ENCODE peak calls at places on chromosomes 3 and 15, in six cellular contexts. N is heart left ventricle; R is left ventricle myocardium inferior; K is mesendoderm; I is pancreas; J is naive thymus-derived CD4-positive, alpha-beta T cell. F is an unnamed sample. For H3K36me3, the result is how much of the 10 kb centered on the place peaks cover.

GRCh38 chr15:59611277-59612260 is at the start of gene GCNT3:
- DNase-seq in R (no peak), J (no peak), K (peak), I (peak), N (no peak), F (no peak)

GRCh38 chr3:174776123-174776522 is 83.0 kb upstream of the NAALADL2 start:
- DNase-seq in K (no peak), N (no peak), I (no peak), R (no peak), J (no peak), F (no peak)

GRCh38 chr3:70824785-70825184 is 512.3 kb upstream of the MDFIC2 start:
- DNase-seq in K (no peak), J (no peak), N (no peak), R (no peak), I (no peak), F (no peak)

GRCh38 chr3:76941376-76941775 is 98.5 kb upstream of the ROBO2 start:
- DNase-seq in R (no peak), K (no peak), I (no peak), J (no peak), N (no peak), F (no peak)

GRCh38 chr3:101200461-101200860 is 119.9 kb downstream of the IMPG2 start:
- DNase-seq in K (peak), I (no peak), J (no peak), N (no peak), R (no peak), F (no peak)

GRCh38 chr15:69973102-69973714 is 124.5 kb downstream of the TLE3 start:
- DNase-seq in I (no peak), K (peak), R (no peak), J (peak), N (no peak), F (no peak)

GRCh38 chr15:70033529-70034140 is 64.1 kb downstream of the TLE3 start:
- DNase-seq in I (no peak), J (no peak), R (no peak), N (no peak), K (no peak), F (no peak)

GRCh38 chr3:98793971-98794370 is 30.8 kb downstream of the ST3GAL6 start:
- DNase-seq in J (no peak), K (no peak), N (no peak), I (no peak), R (no peak), F (no peak)

GRCh38 chr15:69853572-69853971 is 244.1 kb downstream of the TLE3 start:
- DNase-seq in I (no peak), K (peak), N (no peak), J (no peak), R (no peak), F (no peak)

GRCh38 chr3:129688310-129688895 is 81.9 kb upstream of the PLXND1 start:
- DNase-seq in N (peak), I (peak), R (peak), K (peak), J (no peak), F (no peak)

GRCh38 chr3:157533298-157533870 is 30.2 kb upstream of the VEPH1 start:
- DNase-seq in K (no peak), N (no peak), J (no peak), R (no peak), I (no peak), F (no peak)

GRCh38 chr15:84836859-84837258 is 19.7 kb downstream of the ALPK3 start:
- DNase-seq in R (no peak), N (no peak), K (no peak), J (no peak), I (no peak), F (no peak)
- H3K36me3 ChIP-seq in R (under half), N (under half), K (under half), J (under half), I (under half), F (under half)

GRCh38 chr3:184169896-184170875 is 4.5 kb upstream of the AP2M1 start:
- DNase-seq in J (no peak), K (no peak), R (no peak), I (no peak), N (no peak), F (no peak)

GRCh38 chr3:184166671-184167070 is 8.0 kb upstream of the AP2M1 start:
- DNase-seq in N (no peak), K (no peak), R (no peak), I (no peak), J (no peak), F (no peak)

GRCh38 chr3:184165548-184165947 is 9.1 kb upstream of the AP2M1 start:
- DNase-seq in R (no peak), J (no peak), N (no peak), K (no peak), I (no peak), F (no peak)

GRCh38 chr3:184167786-184168185 is 6.9 kb upstream of the AP2M1 start:
- DNase-seq in R (no peak), I (no peak), N (no peak), J (no peak), K (no peak), F (no peak)

GRCh38 chr3:184168363-184169120 is 6.1 kb upstream of the AP2M1 start:
- DNase-seq in R (no peak), N (no peak), I (no peak), K (no peak), J (no peak), F (no peak)
- H3K36me3 ChIP-seq in R (half or more), N (half or more), I (under half), K (under half), J (half or more), F (under half)

DNA sequence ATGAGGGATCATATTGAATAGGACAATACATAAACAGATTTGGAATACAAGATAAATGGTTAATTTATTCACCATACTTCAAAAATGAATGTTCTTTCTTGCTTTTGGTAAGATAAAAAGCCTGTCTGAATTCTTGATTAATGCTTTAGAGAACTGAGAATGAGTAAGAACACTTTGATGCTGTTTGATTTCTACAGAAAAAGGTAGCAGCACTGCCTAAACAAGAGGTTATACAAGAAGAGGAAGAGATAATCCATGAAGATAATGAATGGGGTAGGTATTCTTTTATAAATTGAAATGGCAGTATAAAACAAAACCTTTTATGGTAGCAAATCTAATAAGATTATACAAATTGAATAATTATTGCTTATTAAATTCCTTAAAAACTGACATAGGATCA is 15.3 kb downstream of the UBA5 start:
- DNase-seq in K (no peak), R (no peak), N (no peak), I (no peak), J (no peak), F (no peak)
- H3K36me3 ChIP-seq in K (under half), R (half or more), N (half or more), I (under half), J (under half), F (under half)

DNA sequence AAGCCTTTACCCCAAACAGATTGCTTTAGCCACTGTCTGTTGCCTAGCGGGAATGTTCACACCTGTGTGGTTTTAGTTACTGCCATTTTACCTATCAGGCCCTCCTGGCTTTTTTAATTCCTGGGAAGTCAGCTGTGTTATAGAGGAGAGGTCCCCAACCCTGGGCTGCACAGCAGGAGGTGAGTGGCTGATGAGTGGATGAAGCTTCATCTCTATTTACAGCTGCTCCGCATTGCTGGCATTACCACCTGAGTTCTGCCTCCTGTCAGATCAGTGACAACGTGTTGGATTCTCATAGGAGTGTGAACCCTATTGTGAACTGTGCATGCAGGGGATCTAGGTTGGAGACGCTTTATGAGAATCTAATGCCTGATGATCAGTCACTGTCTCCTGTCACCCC is 127.0 kb downstream of the MBNL1 start:
- DNase-seq in K (peak), R (no peak), J (no peak), N (no peak), I (no peak), F (no peak)
- H3K36me3 ChIP-seq in K (under half), R (under half), J (under half), N (under half), I (under half), F (under half)

GRCh38 chr3:154850921-154851320 is 229.2 kb upstream of the MME start:
- DNase-seq in J (no peak), I (no peak), R (no peak), N (no peak), K (no peak), F (no peak)

GRCh38 chr3:154844863-154845262 is 235.3 kb upstream of the MME start:
- DNase-seq in N (no peak), J (no peak), K (no peak), R (no peak), I (no peak), F (no peak)

GRCh38 chr3:154851644-154852043 is 228.5 kb upstream of the MME start:
- DNase-seq in I (no peak), J (no peak), N (no peak), K (no peak), R (no peak), F (no peak)

GRCh38 chr3:154852515-154852914 is 227.6 kb upstream of the MME start:
- DNase-seq in I (no peak), J (no peak), K (no peak), R (no peak), N (no peak), F (no peak)

DNA sequence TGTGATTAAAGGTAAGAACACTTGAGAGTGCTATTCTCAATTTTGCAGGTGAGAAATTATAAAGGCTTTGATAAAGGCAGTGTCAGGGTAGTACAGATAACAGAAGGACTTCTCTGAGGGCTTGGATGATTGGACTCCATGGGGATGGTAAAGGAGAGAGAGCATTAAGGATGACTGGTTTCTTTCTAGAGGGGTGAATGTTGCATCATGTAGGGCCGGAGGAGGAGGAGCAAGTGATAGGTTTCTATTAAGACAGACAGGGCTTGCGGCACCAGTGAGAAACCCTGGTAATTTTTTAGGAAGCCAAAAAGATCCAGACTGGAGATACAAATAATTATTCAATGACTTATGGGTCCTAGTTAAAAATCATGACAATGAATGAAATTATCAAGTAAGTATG is 230.7 kb upstream of the MME start:
- DNase-seq in J (no peak), K (no peak), R (no peak), N (no peak), I (no peak), F (no peak)
- H3K36me3 ChIP-seq in J (under half), K (under half), R (under half), N (under half), I (under half), F (under half)

F was measured in CD8-positive, alpha-beta memory T cell.